ENCODE peak calls at places on chromosomes 12 and 14, in four cellular contexts. V is right lobe of liver; C is left colon; O is CD4-positive, alpha-beta T cell. D is an unnamed sample.

GRCh38 chr14:32230181-32230580 is 27.1 kb upstream of the RNU6-8 start:
- ATAC-seq in V (peak), C (no peak), O (no peak), D (no peak)

GRCh38 chr12:127944211-127944899 is 322.6 kb upstream of the TMEM132C start:
- ATAC-seq in V (no peak), C (peak), O (no peak), D (no peak)

GRCh38 chr12:56118688-56119045 is 601 bp downstream of the ZC3H10 start:
- ATAC-seq in V (no peak), C (peak), O (no peak), D (no peak)

GRCh38 chr12:92614502-92614901 is 88.3 kb upstream of the PLEKHG7 start:
- ATAC-seq in V (no peak), C (no peak), O (no peak), D (no peak)

GRCh38 chr14:24943024-24943423 is 106.9 kb downstream of the STXBP6 start:
- ATAC-seq in V (no peak), C (no peak), O (no peak), D (no peak)

GRCh38 chr12:15227004-15227679 is 5.9 kb upstream of the RERG start:
- ATAC-seq in V (peak), C (peak), O (no peak), D (no peak)

GRCh38 chr12:11833174-11833895 is 183.9 kb downstream of the ETV6 start:
- ATAC-seq in V (no peak), C (peak), O (no peak), D (no peak)

GRCh38 chr14:97978336-97978735 is 1181.2 kb downstream of the VRK1 start:
- ATAC-seq in V (peak), C (peak), O (peak), D (peak)

GRCh38 chr12:13203028-13203922 is 6.7 kb downstream of the EMP1 start:
- ATAC-seq in V (peak), C (peak), O (no peak), D (no peak)

GRCh38 chr14:25869854-25870253 is 728.0 kb downstream of the NOVA1 start:
- ATAC-seq in V (no peak), C (no peak), O (no peak), D (no peak)

GRCh38 chr12:25155031-25155576 is 39.9 kb downstream of the DNAI7 start:
- ATAC-seq in V (peak), C (no peak), O (peak), D (peak)

GRCh38 chr14:61601923-61602732 is 93.2 kb upstream of the HIF1A start:
- ATAC-seq in V (peak), C (peak), O (no peak), D (no peak)

GRCh38 chr14:54206477-54206876 is 190.3 kb upstream of the CDKN3 start:
- ATAC-seq in V (no peak), C (no peak), O (no peak), D (no peak)